ENCODE peak calls at places on chromosomes 12 and 14, in eight cellular contexts. C is OCI-LY7, M is fibroblast of mammary gland, B is bronchial epithelial cell, X is fibroblast of pulmonary artery, U is osteocyte, T is nephron progenitor cell, J is right lobe of liver. E is an unnamed sample.

GRCh38 chr14:33675415-33676130 is 275.3 kb downstream of the EGLN3 start:
- DNase-seq in C (no peak), M (peak), B (no peak), X (no peak), U (no peak), T (no peak), J (no peak), E (no peak)

GRCh38 chr14:103384450-103385152 is 614 bp upstream of the MARK3 start:
- DNase-seq in C (no peak), M (no peak), B (no peak), X (no peak), U (no peak), T (no peak), J (no peak), E (no peak)

GRCh38 chr12:30694971-30695326 is 720 bp downstream of the IPO8 start:
- DNase-seq in C (peak), M (peak), B (peak), X (peak), U (no peak), T (peak), J (peak), E (peak)

GRCh38 chr12:51871126-51871525 is 16.8 kb upstream of the ANKRD33 start:
- DNase-seq in C (no peak), M (no peak), B (no peak), X (no peak), U (no peak), T (no peak), J (peak), E (no peak)

GRCh38 chr14:86838363-86838762 is 1154.6 kb downstream of the GALC start:
- DNase-seq in C (no peak), M (peak), B (no peak), X (no peak), U (no peak), T (no peak), J (no peak), E (no peak)

GRCh38 chr12:2300168-2300567 is 247.4 kb downstream of the CACNA1C start:
- DNase-seq in C (no peak), M (no peak), B (no peak), X (no peak), U (no peak), T (no peak), J (no peak), E (no peak)

GRCh38 chr14:95025941-95026340 is 131.4 kb downstream of the DICER1 start:
- DNase-seq in C (no peak), M (no peak), B (no peak), X (no peak), U (peak), T (no peak), J (no peak), E (no peak)

GRCh38 chr12:100733817-100734593 is 60.6 kb upstream of the ANO4 start:
- DNase-seq in C (no peak), M (peak), B (peak), X (peak), U (no peak), T (no peak), J (no peak), E (no peak)

GRCh38 chr14:77004711-77005460 is 23.6 kb downstream of the IRF2BPL start:
- DNase-seq in C (no peak), M (no peak), B (peak), X (no peak), U (no peak), T (no peak), J (no peak), E (no peak)

GRCh38 chr12:64652346-64652745 is 42.1 kb downstream of the RASSF3 start:
- DNase-seq in C (peak), M (no peak), B (no peak), X (no peak), U (no peak), T (no peak), J (no peak), E (no peak)

GRCh38 chr12:50314629-50315312 is 31.5 kb upstream of the LIMA1 start:
- DNase-seq in C (peak), M (peak), B (peak), X (peak), U (peak), T (peak), J (no peak), E (peak)

GRCh38 chr12:98870521-98870920 is 225.4 kb downstream of the APAF1 start:
- DNase-seq in C (no peak), M (no peak), B (no peak), X (no peak), U (no peak), T (no peak), J (no peak), E (no peak)

GRCh38 chr14:64422753-64423152 is 34.6 kb downstream of the MTHFD1 start:
- DNase-seq in C (no peak), M (no peak), B (no peak), X (no peak), U (no peak), T (no peak), J (no peak), E (no peak)

GRCh38 chr12:57096099-57096572 is 7.2 kb downstream of the NAB2 start:
- DNase-seq in C (no peak), M (peak), B (peak), X (no peak), U (peak), T (no peak), J (no peak), E (peak)

GRCh38 chr14:94411638-94412037 is 23.2 kb upstream of the SERPINA1 start:
- DNase-seq in C (no peak), M (no peak), B (no peak), X (no peak), U (no peak), T (no peak), J (no peak), E (no peak)

GRCh38 chr14:87231336-87232026 is 761.5 kb downstream of the GALC start:
- DNase-seq in C (no peak), M (no peak), B (peak), X (no peak), U (no peak), T (no peak), J (no peak), E (no peak)

GRCh38 chr14:90060965-90061848 is 587 bp upstream of the KCNK13 start:
- DNase-seq in C (no peak), M (no peak), B (no peak), X (no peak), U (no peak), T (peak), J (no peak), E (peak)

GRCh38 chr12:131280426-131280825 is 326.7 kb downstream of the ADGRD1 start:
- DNase-seq in C (no peak), M (no peak), B (no peak), X (no peak), U (no peak), T (no peak), J (peak), E (no peak)

GRCh38 chr12:131468206-131468605 is 242.7 kb upstream of the SFSWAP start:
- DNase-seq in C (no peak), M (no peak), B (no peak), X (no peak), U (peak), T (no peak), J (no peak), E (no peak)

GRCh38 chr14:39265032-39265431 is 31.3 kb downstream of the MIA2 start:
- DNase-seq in C (peak), M (peak), B (peak), X (peak), U (no peak), T (no peak), J (no peak), E (no peak)

GRCh38 chr14:103008768-103009342 is 48.5 kb downstream of the CDC42BPB start:
- DNase-seq in C (no peak), M (peak), B (peak), X (peak), U (no peak), T (no peak), J (no peak), E (no peak)

GRCh38 chr14:99733551-99734405 is 49.7 kb downstream of the CYP46A1 start:
- DNase-seq in C (no peak), M (no peak), B (no peak), X (no peak), U (no peak), T (peak), J (peak), E (no peak)

GRCh38 chr12:52378091-52378490 is 7.4 kb downstream of the KRT84 start:
- DNase-seq in C (no peak), M (no peak), B (no peak), X (no peak), U (no peak), T (no peak), J (no peak), E (no peak)

GRCh38 chr12:53427905-53428594 is 4.4 kb downstream of the AMHR2 start:
- DNase-seq in C (no peak), M (peak), B (peak), X (peak), U (no peak), T (no peak), J (peak), E (no peak)

GRCh38 chr12:49777800-49778748 is 36.7 kb downstream of the TMBIM6 start:
- DNase-seq in C (peak), M (peak), B (peak), X (peak), U (no peak), T (peak), J (peak), E (peak)

GRCh38 chr14:67580336-67581230 is 19.5 kb downstream of the PIGH start:
- DNase-seq in C (no peak), M (no peak), B (no peak), X (no peak), U (no peak), T (no peak), J (no peak), E (no peak)

GRCh38 chr12:29589852-29590251 is 92.4 kb upstream of the OVCH1 start:
- DNase-seq in C (no peak), M (no peak), B (no peak), X (peak), U (no peak), T (no peak), J (no peak), E (no peak)

GRCh38 chr12:5523396-5524115 is 91.6 kb downstream of the NTF3 start:
- DNase-seq in C (no peak), M (no peak), B (no peak), X (no peak), U (peak), T (no peak), J (no peak), E (no peak)

GRCh38 chr14:94173471-94173884 is 644 bp upstream of the PPP4R4 start:
- DNase-seq in C (no peak), M (no peak), B (no peak), X (no peak), U (no peak), T (no peak), J (no peak), E (no peak)

GRCh38 chr14:31320216-31320615 is 100.1 kb downstream of the HEATR5A start:
- DNase-seq in C (no peak), M (no peak), B (no peak), X (no peak), U (no peak), T (no peak), J (peak), E (no peak)

GRCh38 chr12:75954076-75954475 is 77.5 kb downstream of the PHLDA1 start:
- DNase-seq in C (no peak), M (peak), B (peak), X (peak), U (no peak), T (no peak), J (no peak), E (no peak)

GRCh38 chr12:12837025-12837872 is 24.1 kb downstream of the DDX47 start:
- DNase-seq in C (peak), M (peak), B (peak), X (peak), U (no peak), T (peak), J (no peak), E (peak)

GRCh38 chr14:22502551-22502950 is 86.5 kb downstream of the DAD1 start:
- DNase-seq in C (no peak), M (no peak), B (no peak), X (no peak), U (no peak), T (no peak), J (no peak), E (no peak)

GRCh38 chr14:33711761-33712160 is 239.1 kb downstream of the EGLN3 start:
- DNase-seq in C (no peak), M (no peak), B (no peak), X (no peak), U (no peak), T (no peak), J (no peak), E (no peak)

GRCh38 chr12:93102289-93102688 is 173.2 kb upstream of the EEA1 start:
- DNase-seq in C (no peak), M (no peak), B (no peak), X (no peak), U (no peak), T (no peak), J (no peak), E (no peak)

GRCh38 chr14:69625299-69626131 is 14.1 kb downstream of the SUSD6 start:
- DNase-seq in C (peak), M (peak), B (no peak), X (peak), U (no peak), T (no peak), J (peak), E (peak)

GRCh38 chr12:53185582-53186153 is 4.9 kb upstream of the CSAD start:
- DNase-seq in C (no peak), M (no peak), B (no peak), X (no peak), U (no peak), T (no peak), J (no peak), E (no peak)

GRCh38 chr14:65927871-65928270 is 515.3 kb downstream of the FUT8 start:
- DNase-seq in C (no peak), M (no peak), B (no peak), X (no peak), U (peak), T (no peak), J (no peak), E (no peak)

GRCh38 chr12:46433829-46434228 is 61.3 kb upstream of the SLC38A2 start:
- DNase-seq in C (no peak), M (no peak), B (no peak), X (no peak), U (no peak), T (no peak), J (no peak), E (no peak)
- TF ChIP-seq CTCF in C (no peak), M (no peak), B (no peak), X (no peak), U (no peak), T (no peak), J (no peak), E (no peak)

GRCh38 chr12:120365675-120366340 is 3.2 kb downstream of the MSI1 start:
- DNase-seq in C (no peak), M (no peak), B (no peak), X (no peak), U (no peak), T (no peak), J (no peak), E (no peak)
- TF ChIP-seq CTCF in C (no peak), M (no peak), B (no peak), X (no peak), U (no peak), T (no peak), J (no peak), E (no peak)

DNA sequence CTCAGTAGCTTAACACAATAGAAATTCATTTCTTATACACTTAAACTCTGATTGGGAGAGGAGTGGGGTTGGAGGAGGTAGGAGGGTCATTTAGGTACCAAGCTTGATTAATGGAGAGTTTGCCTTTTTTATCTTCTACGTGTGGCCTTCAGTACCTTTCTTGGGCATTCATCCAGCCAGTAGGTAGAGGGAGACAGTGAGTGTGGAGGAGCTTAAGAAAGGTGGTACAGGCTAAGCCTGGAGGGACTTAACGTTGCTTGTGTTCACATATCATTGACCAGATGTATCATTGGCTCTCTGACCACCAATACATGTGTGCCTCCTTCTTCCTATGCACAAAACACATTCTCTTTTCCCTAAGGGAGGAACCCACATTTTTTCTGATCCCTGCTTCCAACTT is 232.9 kb upstream of the CRY1 start:
- DNase-seq in C (peak), M (no peak), B (no peak), X (no peak), U (no peak), T (no peak), J (no peak), E (no peak)
- TF ChIP-seq CTCF in C (no peak), M (no peak), B (no peak), X (no peak), U (no peak), T (no peak), J (no peak), E (no peak)

GRCh38 chr12:3628629-3629028 is 124.3 kb downstream of the CRACR2A start:
- DNase-seq in C (no peak), M (no peak), B (no peak), X (no peak), U (no peak), T (no peak), J (no peak), E (no peak)
- TF ChIP-seq CTCF in C (no peak), M (no peak), B (no peak), X (no peak), U (no peak), T (no peak), J (no peak), E (no peak)

GRCh38 chr14:80862983-80863382 is 78.6 kb downstream of the CEP128 start:
- DNase-seq in C (no peak), M (no peak), B (no peak), X (peak), U (no peak), T (no peak), J (no peak), E (no peak)
- TF ChIP-seq CTCF in C (peak), M (peak), B (no peak), X (peak), U (peak), T (no peak), J (peak), E (peak)

GRCh38 chr14:75002392-75003249 is at the start of gene EIF2B2:
- DNase-seq in C (peak), M (peak), B (peak), X (peak), U (peak), T (peak), J (peak), E (peak)
- TF ChIP-seq CTCF in C (no peak), M (no peak), B (no peak), X (no peak), U (peak), T (peak), J (no peak), E (no peak)

GRCh38 chr12:69633061-69633460 is 22.4 kb upstream of the LRRC10 start:
- DNase-seq in C (no peak), M (peak), B (peak), X (no peak), U (no peak), T (no peak), J (no peak), E (no peak)
- TF ChIP-seq CTCF in C (peak), M (peak), B (peak), X (peak), U (peak), T (no peak), J (no peak), E (peak)

DNA sequence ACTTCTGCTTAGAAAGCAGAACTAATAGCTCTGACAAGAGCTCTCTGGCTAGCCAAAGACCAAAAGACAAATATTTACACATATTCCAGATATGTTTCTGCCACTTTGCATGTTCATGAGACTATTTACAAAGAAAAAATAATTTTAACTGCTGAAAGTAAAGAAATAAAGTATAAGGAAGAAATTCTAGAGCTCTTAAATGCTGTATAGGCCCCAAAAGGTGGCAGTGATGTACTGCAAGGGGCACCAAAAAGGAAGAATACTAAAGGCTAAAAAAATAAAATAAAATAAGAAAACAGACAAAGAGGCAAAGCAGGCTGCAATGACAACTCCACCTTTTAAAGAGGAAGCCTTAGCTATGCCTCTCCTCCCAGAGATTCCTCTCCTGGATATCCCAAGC is 23.0 kb downstream of the KLRK1 start:
- DNase-seq in C (peak), M (peak), B (peak), X (peak), U (no peak), T (no peak), J (no peak), E (no peak)
- TF ChIP-seq CTCF in C (peak), M (peak), B (no peak), X (peak), U (peak), T (no peak), J (peak), E (no peak)

E was measured in GM13977.